ENCODE peak calls at places on chromosomes 13 and 19, in ten cellular contexts. C is EL; L is stimulated activated CD4-positive, alpha-beta T cell treated with anti-CD3 and anti-CD28 coated beads, Interleukin-1b, Interleukin-23, amount 100 ng/mL, for 1 hour; F is RWPE1; A is cardiac muscle cell; X is hepatocyte; B is stimulated activated CD8-positive, alpha-beta memory T cell treated with anti-CD3 and anti-CD28 coated beads, Interleukin-12 subunit alpha, Interleukin-12 subunit beta, amount 100 ng/mL, for 4 hours; H is effector CD4-positive, alpha-beta T cell; E is SW 1271; N is activated T-helper 1 cell treated with anti-CD3 and anti-CD28 coated beads, Interleukin-12 subunit alpha, Interleukin-12 subunit beta, Interleukin-2, Interleukin-4 antibody, amounts not matched to agents 30 ng/mL and 10 ng/mL and 1 ng/mL, durations not matched to agents 14 hours and 24 hours and 36 hours. J is an unnamed sample.

GRCh38 chr13:41196620-41197019 is 2.3 kb upstream of the KBTBD7 start:
- DNase-seq in L (no peak), B (no peak), X (no peak), N (no peak), H (no peak), E (no peak), F (no peak), A (peak; percentile 12), C (peak; percentile 29), J (peak; percentile 10)

GRCh38 chr19:18943465-18943864 is 2.4 kb upstream of the HOMER3 start:
- DNase-seq in H (no peak), C (no peak), A (no peak), B (no peak), L (no peak), E (no peak), F (no peak), N (no peak), X (no peak), J (no peak)

GRCh38 chr19:31979362-31979761 is 366.0 kb upstream of the ZNF507 start:
- DNase-seq in N (no peak), B (no peak), L (no peak), F (no peak), A (no peak), C (no peak), X (no peak), E (no peak), H (no peak), J (no peak)

GRCh38 chr13:26442541-26442940 is 114.9 kb upstream of the WASF3 start:
- DNase-seq in B (no peak), A (no peak), C (peak; percentile 78), L (no peak), X (peak; percentile 30), N (no peak), H (no peak), F (no peak), E (no peak), J (no peak)

GRCh38 chr19:6092329-6093286 is 17.7 kb downstream of the RFX2 start:
- DNase-seq in F (peak; percentile 89), C (peak; percentile 88), A (peak; percentile 77), N (no peak), L (no peak), X (peak; percentile 94), H (no peak), E (no peak), B (no peak), J (peak; percentile 83)

GRCh38 chr13:96273196-96273595 is 183.3 kb downstream of the HS6ST3 start:
- DNase-seq in F (no peak), X (no peak), H (no peak), L (no peak), A (no peak), E (no peak), C (no peak), N (no peak), B (no peak), J (no peak)

GRCh38 chr19:48654299-48655059 is 8.5 kb upstream of the CA11 start:
- DNase-seq in A (no peak), L (no peak), B (no peak), C (no peak), H (no peak), N (no peak), X (peak; percentile 27), E (no peak), F (no peak), J (no peak)

GRCh38 chr19:12345197-12345596 is 11.8 kb upstream of the ZNF563 start:
- DNase-seq in H (no peak), F (no peak), B (no peak), E (no peak), N (no peak), A (no peak), L (no peak), X (no peak), C (no peak), J (no peak)

GRCh38 chr19:13068064-13068807 is 34.4 kb downstream of the LYL1 start:
- DNase-seq in A (no peak), F (no peak), C (no peak), H (no peak), N (no peak), L (no peak), E (no peak), B (no peak), X (no peak), J (peak; percentile 40)

J was measured in H7.